ENCODE peak calls at places on chromosome 20, in six cellular contexts. One of them, this sample, is unnamed.

GRCh38 chr20:56487216-56487615 is 18.8 kb downstream of the RTF2 start:
- DNase-seq in heart left ventricle: no peak
- DNase-seq in Ammon's horn: peak; percentile 53
- DNase-seq in right cardiac atrium: no peak
- DNase-seq in astrocyte: no peak
- DNase-seq in CD4-positive, alpha-beta T cell: no peak
- DNase-seq in this sample: no peak

GRCh38 chr20:36717657-36718056 is 28.2 kb downstream of the NDRG3 start:
- DNase-seq in heart left ventricle: no peak
- DNase-seq in Ammon's horn: peak; percentile 49
- DNase-seq in right cardiac atrium: no peak
- DNase-seq in astrocyte: no peak
- DNase-seq in CD4-positive, alpha-beta T cell: no peak
- DNase-seq in this sample: peak; percentile 8

GRCh38 chr20:36575066-36575743 is 1.8 kb downstream of the TGIF2 start:
- DNase-seq in heart left ventricle: peak; percentile 68
- DNase-seq in Ammon's horn: peak; percentile 25
- DNase-seq in right cardiac atrium: peak; percentile 61
- DNase-seq in astrocyte: peak; percentile 36
- DNase-seq in CD4-positive, alpha-beta T cell: no peak
- DNase-seq in this sample: peak; percentile 44

GRCh38 chr20:6028795-6029194 is 25.1 kb downstream of the LRRN4 start:
- DNase-seq in heart left ventricle: no peak
- DNase-seq in Ammon's horn: no peak
- DNase-seq in right cardiac atrium: no peak
- DNase-seq in astrocyte: no peak
- DNase-seq in CD4-positive, alpha-beta T cell: no peak
- DNase-seq in this sample: no peak

GRCh38 chr20:9889270-9889981 is 50.5 kb upstream of the PAK5 start:
- DNase-seq in heart left ventricle: no peak
- DNase-seq in Ammon's horn: no peak
- DNase-seq in right cardiac atrium: no peak
- DNase-seq in astrocyte: no peak
- DNase-seq in CD4-positive, alpha-beta T cell: no peak
- DNase-seq in this sample: peak; percentile 5

GRCh38 chr20:11451793-11452291 is 465.9 kb upstream of the BTBD3 start:
- DNase-seq in heart left ventricle: no peak
- DNase-seq in Ammon's horn: no peak
- DNase-seq in right cardiac atrium: no peak
- DNase-seq in astrocyte: peak; percentile 77
- DNase-seq in CD4-positive, alpha-beta T cell: no peak
- DNase-seq in this sample: no peak

GRCh38 chr20:62319346-62319909 is 16.6 kb downstream of the ADRM1 start:
- DNase-seq in heart left ventricle: peak; percentile 62
- DNase-seq in Ammon's horn: no peak
- DNase-seq in right cardiac atrium: peak; percentile 32
- DNase-seq in astrocyte: no peak
- DNase-seq in CD4-positive, alpha-beta T cell: no peak
- DNase-seq in this sample: no peak

GRCh38 chr20:50652702-50653294 is 38.5 kb downstream of the RIPOR3 start:
- DNase-seq in heart left ventricle: no peak
- DNase-seq in Ammon's horn: no peak
- DNase-seq in right cardiac atrium: no peak
- DNase-seq in astrocyte: no peak
- DNase-seq in CD4-positive, alpha-beta T cell: no peak
- DNase-seq in this sample: no peak

GRCh38 chr20:36736451-36737182 is 9.3 kb downstream of the NDRG3 start:
- DNase-seq in heart left ventricle: no peak
- DNase-seq in Ammon's horn: no peak
- DNase-seq in right cardiac atrium: no peak
- DNase-seq in astrocyte: no peak
- DNase-seq in CD4-positive, alpha-beta T cell: no peak
- DNase-seq in this sample: no peak

GRCh38 chr20:56783826-56784225 is 154.7 kb downstream of the TFAP2C start:
- DNase-seq in heart left ventricle: no peak
- DNase-seq in Ammon's horn: no peak
- DNase-seq in right cardiac atrium: no peak
- DNase-seq in astrocyte: no peak
- DNase-seq in CD4-positive, alpha-beta T cell: no peak
- DNase-seq in this sample: no peak

GRCh38 chr20:40471261-40471629 is 217.8 kb downstream of the MAFB start:
- DNase-seq in heart left ventricle: no peak
- DNase-seq in Ammon's horn: no peak
- DNase-seq in right cardiac atrium: no peak
- DNase-seq in astrocyte: no peak
- DNase-seq in CD4-positive, alpha-beta T cell: no peak
- DNase-seq in this sample: no peak

GRCh38 chr20:16096756-16097326 is 476.4 kb downstream of the KIF16B start:
- DNase-seq in heart left ventricle: no peak
- DNase-seq in Ammon's horn: no peak
- DNase-seq in right cardiac atrium: no peak
- DNase-seq in astrocyte: no peak
- DNase-seq in CD4-positive, alpha-beta T cell: no peak
- DNase-seq in this sample: no peak

GRCh38 chr20:63212792-63213191 is 3.1 kb downstream of the YTHDF1 start:
- DNase-seq in heart left ventricle: no peak
- DNase-seq in Ammon's horn: no peak
- DNase-seq in right cardiac atrium: no peak
- DNase-seq in astrocyte: no peak
- DNase-seq in CD4-positive, alpha-beta T cell: no peak
- DNase-seq in this sample: no peak

GRCh38 chr20:39109933-39110818 is 148.0 kb downstream of the DHX35 start:
- DNase-seq in heart left ventricle: no peak
- DNase-seq in Ammon's horn: no peak
- DNase-seq in right cardiac atrium: no peak
- DNase-seq in astrocyte: no peak
- DNase-seq in CD4-positive, alpha-beta T cell: no peak
- DNase-seq in this sample: no peak

GRCh38 chr20:37615507-37616425 is 78.1 kb upstream of the CTNNBL1 start:
- DNase-seq in heart left ventricle: no peak
- DNase-seq in Ammon's horn: no peak
- DNase-seq in right cardiac atrium: no peak
- DNase-seq in astrocyte: peak; percentile 8
- DNase-seq in CD4-positive, alpha-beta T cell: peak; percentile 45
- DNase-seq in this sample: no peak

GRCh38 chr20:2521369-2522305 is 12.9 kb upstream of the ZNF343 start:
- DNase-seq in heart left ventricle: no peak
- DNase-seq in Ammon's horn: peak; percentile 53
- DNase-seq in right cardiac atrium: peak; percentile 35
- DNase-seq in astrocyte: no peak
- DNase-seq in CD4-positive, alpha-beta T cell: peak; percentile 34
- DNase-seq in this sample: peak; percentile 10

GRCh38 chr20:63967330-63968135 is 2.2 kb downstream of the ZNF512B start:
- DNase-seq in heart left ventricle: peak; percentile 42
- DNase-seq in Ammon's horn: no peak
- DNase-seq in right cardiac atrium: no peak
- DNase-seq in astrocyte: no peak
- DNase-seq in CD4-positive, alpha-beta T cell: no peak
- DNase-seq in this sample: no peak